ENCODE peak calls at places on chromosomes 4 and X, in five cellular contexts. W, K, F, N and S are unnamed samples. For H3K4me1, the result is how much of the 10 kb centered on the place peaks cover.

GRCh38 chr4:154743683-154744340 is at the start of gene LRAT:
- DNase-seq in N (no peak), K (no peak), F (peak), W (peak), S (peak)

GRCh38 chr4:9841072-9841471 is 59.6 kb downstream of the DRD5 start:
- DNase-seq in F (peak), W (no peak), N (no peak), K (no peak), S (no peak)

GRCh38 chrX:120452131-120452530 is 17.0 kb downstream of the LAMP2 start:
- DNase-seq in K (peak), F (peak), W (no peak), N (no peak), S (no peak)

GRCh38 chrX:41887691-41888090 is 35.7 kb downstream of the CASK start:
- DNase-seq in N (no peak), F (no peak), K (no peak), W (no peak), S (no peak)

GRCh38 chr4:105596676-105597075 is 44.3 kb downstream of the ARHGEF38 start:
- DNase-seq in K (no peak), F (peak), W (no peak), N (no peak), S (no peak)

GRCh38 chr4:121711263-121712000 is 14.7 kb upstream of the ANXA5 start:
- DNase-seq in K (no peak), F (peak), N (peak), W (peak), S (peak)

GRCh38 chrX:68261060-68261672 is 172.1 kb downstream of the OPHN1 start:
- DNase-seq in F (no peak), W (no peak), N (no peak), K (no peak), S (no peak)

GRCh38 chrX:37746268-37746931 is 33.5 kb upstream of the CYBB start:
- DNase-seq in N (no peak), F (no peak), W (no peak), K (no peak), S (no peak)

GRCh38 chrX:18426004-18426320 is 554 bp downstream of the CDKL5 start:
- DNase-seq in K (no peak), N (no peak), W (no peak), F (peak), S (no peak)

GRCh38 chr4:54586343-54586953 is 71.3 kb upstream of the KIT start:
- DNase-seq in K (no peak), W (no peak), N (no peak), F (no peak), S (no peak)

GRCh38 chr4:153481474-153481873 is 15.3 kb downstream of the TMEM131L start:
- DNase-seq in N (no peak), F (no peak), K (no peak), W (no peak), S (no peak)

GRCh38 chrX:149131780-149132179 is 373.3 kb downstream of the IDS start:
- DNase-seq in W (no peak), F (no peak), K (no peak), N (no peak), S (no peak)

GRCh38 chr4:5891563-5892320 is 1.1 kb downstream of the CRMP1 start:
- DNase-seq in N (no peak), K (no peak), F (no peak), W (no peak), S (no peak)

GRCh38 chr4:69743476-69744156 is 16.8 kb downstream of the SULT1B1 start:
- DNase-seq in K (no peak), W (no peak), N (no peak), F (no peak), S (no peak)

GRCh38 chr4:1200425-1201035 is 28.1 kb upstream of the SPON2 start:
- DNase-seq in K (no peak), F (no peak), N (peak), W (peak), S (peak)

GRCh38 chrX:154366666-154367055 is 7.8 kb downstream of the FLNA start:
- DNase-seq in N (no peak), F (no peak), W (no peak), K (no peak), S (no peak)

GRCh38 chr4:121913667-121914066 is 38.2 kb downstream of the TRPC3 start:
- DNase-seq in F (no peak), N (no peak), W (no peak), K (no peak), S (no peak)

GRCh38 chrX:132184871-132185270 is 34.4 kb downstream of the RAP2C start:
- DNase-seq in F (no peak), K (no peak), N (no peak), W (no peak), S (no peak)

GRCh38 chr4:54005475-54005874 is 58.9 kb downstream of the CHIC2 start:
- DNase-seq in N (no peak), K (no peak), W (no peak), F (no peak), S (no peak)

GRCh38 chr4:46389301-46389761 is 597 bp downstream of the GABRA2 start:
- DNase-seq in K (no peak), F (peak), W (no peak), N (no peak), S (no peak)

GRCh38 chr4:2269206-2269531 is 7.3 kb upstream of the MXD4 start:
- DNase-seq in N (no peak), F (peak), W (no peak), K (no peak), S (no peak)

GRCh38 chrX:133681416-133681815 is 266.1 kb upstream of the GPC4 start:
- DNase-seq in N (no peak), W (no peak), F (no peak), K (no peak), S (no peak)

GRCh38 chrX:7120578-7121219 is 26.8 kb upstream of the STS start:
- DNase-seq in N (no peak), W (no peak), K (no peak), F (no peak), S (no peak)

GRCh38 chrX:119885554-119886428 is 9.9 kb upstream of the AKAP14 start:
- DNase-seq in W (no peak), N (no peak), K (peak), F (peak), S (no peak)

GRCh38 chrX:71579136-71579989 is 1.1 kb downstream of the GCNA start:
- DNase-seq in F (peak), K (no peak), N (no peak), W (no peak), S (no peak)

GRCh38 chr4:72467633-72468032 is 101.4 kb downstream of the ADAMTS3 start:
- DNase-seq in N (no peak), K (no peak), F (no peak), W (no peak), S (no peak)

GRCh38 chr4:186013404-186014186 is 55.4 kb upstream of the TLR3 start:
- DNase-seq in N (no peak), K (no peak), F (peak), W (no peak), S (no peak)

GRCh38 chr4:176838611-176839411 is 46.1 kb upstream of the VEGFC start:
- DNase-seq in F (no peak), W (no peak), K (no peak), N (no peak), S (no peak)

GRCh38 chrX:51407520-51408409 is 75.1 kb downstream of the NUDT10 start:
- DNase-seq in N (no peak), W (peak), K (no peak), F (no peak), S (no peak)

GRCh38 chr4:10584042-10584441 is 100.5 kb downstream of the CLNK start:
- DNase-seq in W (no peak), N (no peak), F (no peak), K (no peak), S (no peak)

GRCh38 chr4:185573651-185574199 is 38.4 kb upstream of the PDLIM3 start:
- DNase-seq in W (no peak), N (no peak), K (no peak), F (peak), S (no peak)

GRCh38 chrX:17828156-17828555 is 32.9 kb downstream of the RAI2 start:
- DNase-seq in K (no peak), F (no peak), W (no peak), N (no peak), S (no peak)

GRCh38 chr4:158771776-158772175 is 3.0 kb downstream of the FNIP2 start:
- DNase-seq in K (no peak), W (no peak), F (no peak), N (no peak), S (no peak)

GRCh38 chr4:64882311-64883086 is 473.2 kb upstream of the TECRL start:
- DNase-seq in K (no peak), N (no peak), W (no peak), F (no peak), S (no peak)

GRCh38 chr4:56762484-56763250 is 58.8 kb downstream of the SPINK2 start:
- DNase-seq in W (no peak), N (no peak), F (no peak), K (no peak), S (no peak)

GRCh38 chr4:75844151-75844662 is 58.0 kb downstream of the PPEF2 start:
- DNase-seq in W (no peak), N (no peak), K (no peak), F (no peak), S (no peak)

GRCh38 chr4:6263541-6264540 is 5.8 kb upstream of the WFS1 start:
- DNase-seq in W (peak), N (no peak), F (peak), K (peak), S (no peak)

GRCh38 chrX:49919617-49920016 is 2.8 kb upstream of the CLCN5 start:
- DNase-seq in K (peak), F (peak), W (no peak), N (peak), S (no peak)

GRCh38 chrX:19599253-19599652 is 83.9 kb upstream of the MAP3K15 start:
- DNase-seq in N (no peak), F (no peak), W (no peak), K (no peak), S (no peak)

DNA sequence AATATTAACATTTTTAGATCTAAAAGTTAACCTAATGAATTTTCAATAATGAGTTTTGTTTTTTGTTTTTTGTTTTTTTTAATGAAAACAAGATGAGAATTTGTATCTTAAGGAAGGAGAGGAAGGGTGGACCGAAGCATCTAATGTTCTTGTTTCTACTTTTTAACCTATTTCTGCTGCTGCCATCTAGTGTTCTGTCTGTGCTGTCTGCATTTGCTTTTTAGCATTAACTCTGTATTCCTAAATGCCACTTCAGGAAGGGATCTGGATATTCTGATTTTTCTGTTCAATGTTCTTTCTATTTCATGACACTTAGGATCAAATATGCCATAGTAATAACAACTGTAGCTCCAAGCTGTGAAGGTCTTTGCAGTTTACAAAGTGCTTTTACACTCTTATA is 161.7 kb downstream of the BRWD3 start:
- DNase-seq in F (peak), K (peak), W (no peak), N (no peak), S (no peak)
- TF ChIP-seq CTCF in F (peak), K (peak), W (peak), N (no peak), S (peak)

GRCh38 chrX:130103605-130104004 is 6.7 kb downstream of the ELF4 start:
- DNase-seq in F (peak), W (no peak), N (no peak), K (no peak), S (no peak)
- H3K4me1 ChIP-seq in F (under half), W (under half), N (under half), K (under half), S (under half)

DNA sequence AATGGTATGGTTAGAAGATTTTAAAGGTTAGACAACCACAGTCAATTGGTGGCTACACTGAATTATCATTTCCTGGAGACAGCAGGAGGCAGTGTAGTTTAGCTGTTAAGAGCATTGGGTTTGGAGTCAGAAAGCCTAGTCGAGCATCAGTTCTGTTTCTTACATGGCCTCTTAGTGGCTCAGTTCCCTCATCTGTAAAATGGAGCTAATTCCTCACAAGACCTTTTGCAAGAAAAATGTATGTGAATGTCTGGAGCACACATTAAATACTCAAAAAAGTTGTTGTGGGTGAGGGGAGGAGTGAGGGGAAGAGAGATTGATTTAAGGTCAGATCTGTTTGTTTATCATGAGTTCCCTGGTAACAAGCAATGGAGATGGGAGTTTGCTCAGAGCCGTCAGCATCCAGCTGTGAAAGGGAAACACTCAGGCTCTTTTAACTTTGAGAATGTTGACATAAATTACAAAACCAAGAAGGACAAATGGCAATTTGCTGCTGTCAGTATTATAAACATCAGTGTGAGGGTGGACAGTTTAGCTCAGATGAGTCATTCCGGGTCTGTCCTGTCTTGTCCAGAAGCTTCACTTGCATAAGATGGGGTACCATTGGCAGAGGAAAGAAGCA is 98.2 kb upstream of the PGRMC2 start:
- DNase-seq in K (no peak), N (no peak), W (no peak), F (peak), S (no peak)
- TF ChIP-seq CTCF in K (no peak), N (no peak), W (no peak), F (peak), S (no peak)

GRCh38 chrX:45778621-45779020 is 577.9 kb upstream of the DIPK2B start:
- DNase-seq in W (no peak), F (no peak), K (no peak), N (no peak), S (no peak)

GRCh38 chrX:45783002-45783401 is 582.3 kb upstream of the DIPK2B start:
- DNase-seq in F (no peak), W (no peak), K (no peak), N (no peak), S (no peak)

GRCh38 chrX:45784590-45784989 is 583.9 kb upstream of the DIPK2B start:
- DNase-seq in K (no peak), N (no peak), F (no peak), W (no peak), S (no peak)

GRCh38 chrX:45781901-45782553 is 581.4 kb upstream of the DIPK2B start:
- DNase-seq in N (no peak), W (no peak), F (peak), K (no peak), S (no peak)
- H3K4me1 ChIP-seq in N (under half), W (under half), F (under half), K (under half), S (under half)

GRCh38 chr4:47838445-47838844 is 578 bp upstream of the CORIN start:
- DNase-seq in K (no peak), F (peak), N (no peak), W (no peak), S (no peak)

GRCh38 chr4:47836655-47837581 is 949 bp downstream of the CORIN start:
- DNase-seq in N (peak), W (peak), F (peak), K (peak), S (peak)

GRCh38 chr4:47837582-47838294 is at the start of gene CORIN:
- DNase-seq in W (peak), F (peak), N (peak), K (no peak), S (peak)

GRCh38 chr4:47840291-47840690 is 2.4 kb upstream of the CORIN start:
- DNase-seq in K (no peak), F (no peak), W (no peak), N (no peak), S (no peak)

DNA sequence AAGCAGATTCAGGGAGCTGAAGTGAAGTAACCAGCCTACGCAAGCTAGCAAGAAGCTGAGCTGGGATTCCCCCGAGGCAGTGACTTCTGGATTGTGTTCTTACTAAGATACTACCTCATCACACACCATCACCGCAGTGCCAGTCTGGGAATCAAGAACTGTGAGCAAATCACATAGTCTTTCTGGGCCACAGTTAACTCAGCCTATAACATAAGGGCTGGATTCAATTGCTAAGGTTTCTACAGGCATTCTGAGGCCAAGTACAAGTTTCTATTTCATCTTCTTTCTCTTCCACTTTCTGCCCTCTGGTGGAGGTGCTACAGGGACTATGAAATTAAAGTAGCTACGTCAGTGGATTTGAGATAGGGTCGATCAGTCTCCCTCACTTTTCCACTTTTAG is 1.4 kb upstream of the CORIN start:
- DNase-seq in K (peak), F (peak), W (no peak), N (no peak), S (no peak)
- TF ChIP-seq CTCF in K (peak), F (peak), W (peak), N (no peak), S (peak)

DNA sequence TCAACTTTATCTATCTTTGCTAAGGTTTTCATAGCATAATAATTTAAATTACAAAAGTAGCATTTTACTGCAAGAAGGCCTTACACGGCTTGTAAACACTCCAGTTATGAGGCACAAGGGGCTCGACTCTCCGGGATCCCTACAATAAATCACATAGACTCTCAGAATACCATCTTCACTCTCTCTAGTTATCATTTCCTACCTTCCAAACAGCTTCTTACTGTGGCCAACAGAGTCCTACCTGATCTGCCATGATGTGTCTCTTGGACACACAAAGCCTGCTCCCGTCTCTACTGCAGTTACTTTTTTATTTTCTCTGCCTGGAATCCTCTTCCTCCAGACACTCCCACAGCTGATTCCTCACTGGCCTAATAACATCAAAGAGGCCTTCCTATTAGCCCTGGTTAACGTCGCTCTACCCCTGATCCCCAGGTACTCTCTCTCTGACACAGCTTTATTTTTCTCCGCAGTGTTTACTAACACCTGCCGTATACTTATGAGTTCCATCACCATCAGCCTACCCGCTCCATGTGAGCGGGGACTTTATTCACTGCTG is 559.6 kb upstream of the DIPK2B start:
- DNase-seq in N (no peak), W (no peak), K (no peak), F (no peak), S (no peak)
- H3K4me1 ChIP-seq in N (under half), W (under half), K (under half), F (under half), S (under half)

GRCh38 chr4:3324093-3324815 is 31.4 kb downstream of the RGS12 start:
- DNase-seq in F (peak), K (no peak), N (no peak), W (no peak), S (peak)
- TF ChIP-seq CTCF in F (peak), K (no peak), N (no peak), W (no peak), S (no peak)

DNA sequence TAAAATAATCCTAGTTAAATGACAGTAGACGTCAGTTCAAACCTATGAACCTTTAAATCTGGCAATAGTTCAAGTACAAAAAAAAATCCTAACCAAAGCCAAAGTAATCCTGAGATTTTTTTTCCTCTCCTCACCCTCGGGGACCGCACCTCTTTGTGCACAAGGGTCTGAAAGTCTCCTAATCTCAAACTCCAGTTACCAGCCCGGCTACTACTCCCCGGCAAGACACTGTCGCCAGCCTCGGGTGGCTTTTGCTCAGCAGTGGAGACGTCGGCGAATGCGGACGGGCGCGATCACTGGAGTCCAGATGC is 396 bp downstream of the SEC31A start:
- DNase-seq in K (no peak), N (no peak), W (no peak), F (no peak), S (no peak)
- H3K4me1 ChIP-seq in K (half or more), N (under half), W (under half), F (under half), S (under half)